ENCODE peak calls at places on chromosomes 16 and 17, in nine cellular contexts. K, B, X, I, J, R, N, O and U are unnamed samples.

GRCh38 chr17:35486920-35487727 is 38.6 kb upstream of the SLFN13 start:
- DNase-seq in K (peak), B (peak), I (peak), N (peak), X (peak), R (no peak), J (peak), O (no peak), U (no peak)

GRCh38 chr16:65600629-65601028 is 478.8 kb upstream of the CDH11 start:
- DNase-seq in O (no peak), J (no peak), X (peak), R (no peak), N (no peak), I (no peak), B (no peak), K (no peak), U (no peak)

GRCh38 chr17:64146418-64147109 is 16.6 kb upstream of the ERN1 start:
- DNase-seq in N (peak), K (peak), B (peak), X (peak), I (no peak), J (peak), O (peak), R (peak), U (peak)

GRCh38 chr17:49000943-49001342 is 3.8 kb downstream of the IGF2BP1 start:
- DNase-seq in B (no peak), I (no peak), O (no peak), K (no peak), N (peak), R (no peak), J (no peak), X (peak), U (no peak)

GRCh38 chr16:76787394-76787793 is 403.6 kb upstream of the MON1B start:
- DNase-seq in O (no peak), X (no peak), J (no peak), I (no peak), N (no peak), R (no peak), K (no peak), B (no peak), U (no peak)

GRCh38 chr17:10042589-10043244 is 137.6 kb upstream of the RCVRN start:
- DNase-seq in K (no peak), O (no peak), J (no peak), I (no peak), B (no peak), N (no peak), X (no peak), R (no peak), U (no peak)

GRCh38 chr17:19410875-19411291 is at the start of gene RNF112:
- DNase-seq in J (no peak), N (no peak), O (no peak), X (peak), K (no peak), I (no peak), R (no peak), B (no peak), U (no peak)

GRCh38 chr17:20206591-20206990 is 197.4 kb downstream of the SPECC1 start:
- DNase-seq in B (no peak), X (peak), N (no peak), R (peak), J (no peak), K (no peak), O (no peak), I (peak), U (no peak)

GRCh38 chr16:81956213-81956948 is 54.9 kb downstream of the SDR42E1 start:
- DNase-seq in R (peak), X (peak), B (no peak), K (no peak), O (no peak), J (no peak), I (no peak), N (peak), U (no peak)

GRCh38 chr16:30901201-30902069 is 5.0 kb downstream of the CTF1 start:
- DNase-seq in O (no peak), I (no peak), B (no peak), N (peak), J (no peak), R (no peak), K (no peak), X (no peak), U (no peak)

GRCh38 chr16:87195190-87195589 is 122.0 kb downstream of the C16orf95 start:
- DNase-seq in R (no peak), K (no peak), I (no peak), J (no peak), X (no peak), B (no peak), N (no peak), O (no peak), U (no peak)

GRCh38 chr17:82775033-82775823 is 23.4 kb downstream of the TBCD start:
- DNase-seq in B (peak), K (peak), R (no peak), N (peak), O (peak), I (no peak), J (peak), X (no peak), U (peak)

GRCh38 chr16:2260250-2260649 is 7.7 kb downstream of the RNPS1 start:
- DNase-seq in J (no peak), O (no peak), R (no peak), N (no peak), I (no peak), B (no peak), X (no peak), K (no peak), U (no peak)

GRCh38 chr16:711548-712320 is 3.2 kb upstream of the METRN start:
- DNase-seq in J (peak), K (peak), R (no peak), O (peak), X (peak), N (peak), B (peak), I (no peak), U (peak)

GRCh38 chr17:13540546-13540945 is 61.2 kb downstream of the HS3ST3A1 start:
- DNase-seq in K (no peak), N (no peak), R (no peak), X (no peak), O (no peak), I (no peak), B (no peak), J (no peak), U (no peak)

GRCh38 chr16:2498531-2499253 is 15.1 kb upstream of the ATP6V0C start:
- DNase-seq in R (no peak), J (no peak), K (no peak), B (no peak), O (no peak), I (no peak), N (no peak), X (no peak), U (no peak)

GRCh38 chr17:54948380-54948779 is 20.1 kb downstream of the COX11 start:
- DNase-seq in J (no peak), B (no peak), K (no peak), I (peak), N (peak), O (no peak), R (no peak), X (peak), U (no peak)

GRCh38 chr16:48687421-48688038 is 77.5 kb upstream of the N4BP1 start:
- DNase-seq in O (peak), N (peak), B (peak), R (peak), K (no peak), J (no peak), I (peak), X (peak), U (peak)

GRCh38 chr16:2810651-2811050 is 6.4 kb upstream of the PRSS21 start:
- DNase-seq in I (no peak), X (no peak), O (no peak), N (no peak), B (no peak), R (no peak), J (no peak), K (no peak), U (no peak)

GRCh38 chr17:67639555-67639954 is 78.2 kb upstream of the NOL11 start:
- DNase-seq in N (no peak), O (no peak), J (no peak), R (no peak), X (no peak), B (no peak), I (no peak), K (no peak), U (no peak)

GRCh38 chr16:11734025-11734652 is 8.5 kb downstream of the TXNDC11 start:
- DNase-seq in N (no peak), O (no peak), B (peak), I (no peak), R (no peak), X (no peak), J (no peak), K (no peak), U (no peak)

GRCh38 chr16:82971126-82971525 is 344.4 kb downstream of the CDH13 start:
- DNase-seq in I (no peak), K (no peak), N (no peak), J (no peak), X (no peak), B (no peak), O (no peak), R (no peak), U (no peak)

GRCh38 chr17:55157165-55157564 is 107.6 kb upstream of the HLF start:
- DNase-seq in R (no peak), N (no peak), X (peak), K (no peak), I (no peak), J (no peak), B (no peak), O (no peak), U (no peak)

GRCh38 chr17:72004011-72004427 is 116.8 kb upstream of the SOX9 start:
- DNase-seq in R (no peak), K (no peak), O (no peak), I (no peak), J (no peak), X (no peak), N (no peak), B (no peak), U (no peak)

GRCh38 chr17:61605692-61606091 is 14.7 kb upstream of the NACA2 start:
- DNase-seq in B (no peak), I (no peak), R (no peak), J (no peak), N (no peak), X (no peak), O (no peak), K (no peak), U (no peak)

GRCh38 chr16:12629271-12629670 is 174.4 kb downstream of the CPPED1 start:
- DNase-seq in J (no peak), N (no peak), R (no peak), B (no peak), X (no peak), O (no peak), K (no peak), I (no peak), U (no peak)

GRCh38 chr17:14301761-14302401 is 1.0 kb downstream of the HS3ST3B1 start:
- DNase-seq in R (no peak), K (peak), I (no peak), O (no peak), J (peak), X (peak), B (peak), N (peak), U (no peak)

GRCh38 chr17:60079401-60079861 is 710 bp upstream of the HEATR6 start:
- DNase-seq in X (peak), B (no peak), J (no peak), R (no peak), O (no peak), I (no peak), K (no peak), N (no peak), U (no peak)

GRCh38 chr16:81536648-81537047 is 92.0 kb downstream of the CMIP start:
- DNase-seq in R (no peak), N (no peak), K (no peak), J (no peak), X (no peak), I (no peak), B (no peak), O (no peak), U (no peak)

GRCh38 chr16:21267298-21267697 is 10.8 kb downstream of the CRYM start:
- DNase-seq in B (no peak), N (no peak), K (no peak), O (no peak), R (no peak), J (peak), I (no peak), X (no peak), U (no peak)

GRCh38 chr17:76935331-76935730 is 67.1 kb downstream of the MGAT5B start:
- DNase-seq in X (peak), O (no peak), I (no peak), R (no peak), N (no peak), K (no peak), B (no peak), J (no peak), U (no peak)

GRCh38 chr16:83068686-83069085 is 441.9 kb downstream of the CDH13 start:
- DNase-seq in B (no peak), K (no peak), X (no peak), R (peak), N (no peak), J (no peak), O (no peak), I (no peak), U (no peak)

GRCh38 chr16:30066882-30067583 is 1.5 kb downstream of the ALDOA start:
- DNase-seq in B (peak), X (no peak), R (no peak), O (no peak), I (no peak), J (no peak), K (no peak), N (peak), U (no peak)

GRCh38 chr16:86963600-86964575 is 353.3 kb downstream of the C16orf95 start:
- DNase-seq in B (no peak), J (no peak), I (no peak), R (no peak), O (no peak), N (peak), K (no peak), X (no peak), U (no peak)

GRCh38 chr17:33328129-33328528 is 35.0 kb upstream of the ASIC2 start:
- DNase-seq in R (no peak), J (no peak), B (no peak), N (peak), I (no peak), O (peak), K (no peak), X (no peak), U (peak)

GRCh38 chr17:81057079-81057730 is 22.3 kb downstream of the BAIAP2 start:
- DNase-seq in K (no peak), X (peak), N (peak), B (peak), J (no peak), I (no peak), R (no peak), O (no peak), U (no peak)

GRCh38 chr17:36668824-36669223 is 67.4 kb downstream of the MRM1 start:
- DNase-seq in X (no peak), J (no peak), I (no peak), N (no peak), K (no peak), R (no peak), B (no peak), O (no peak), U (no peak)

GRCh38 chr16:64409762-64410161 is 712.1 kb downstream of the CDH11 start:
- DNase-seq in K (no peak), X (no peak), I (no peak), J (no peak), R (no peak), N (no peak), O (no peak), B (no peak), U (no peak)

GRCh38 chr17:58321571-58322525 is 6.7 kb downstream of the TSPOAP1 start:
- DNase-seq in X (no peak), K (no peak), B (no peak), R (no peak), I (no peak), O (no peak), N (no peak), J (no peak), U (no peak)

GRCh38 chr17:57823469-57824401 is 26.1 kb downstream of the MRPS23 start:
- DNase-seq in I (no peak), K (no peak), R (no peak), O (no peak), J (peak), X (no peak), B (no peak), N (peak), U (peak)

GRCh38 chr16:47132310-47132709 is 11.4 kb downstream of the NETO2 start:
- DNase-seq in B (no peak), X (no peak), R (no peak), O (no peak), J (no peak), I (no peak), N (no peak), K (no peak), U (no peak)
- TF ChIP-seq CTCF in B (no peak), X (no peak), R (no peak), O (no peak), J (no peak), I (peak), N (no peak), K (no peak), U (no peak)

GRCh38 chr17:2107506-2107905 is 52.6 kb downstream of the HIC1 start:
- DNase-seq in N (no peak), X (no peak), O (no peak), J (no peak), B (no peak), I (no peak), K (no peak), R (no peak), U (no peak)

GRCh38 chr17:2108170-2108569 is 53.3 kb downstream of the HIC1 start:
- DNase-seq in X (no peak), N (no peak), R (no peak), I (no peak), K (no peak), B (no peak), J (no peak), O (no peak), U (no peak)

GRCh38 chr17:2106308-2106707 is 51.4 kb downstream of the HIC1 start:
- DNase-seq in R (no peak), O (no peak), B (no peak), X (no peak), I (no peak), K (no peak), N (no peak), J (no peak), U (no peak)

GRCh38 chr17:2107050-2107449 is 52.1 kb downstream of the HIC1 start:
- DNase-seq in I (no peak), N (no peak), J (no peak), B (no peak), K (no peak), O (no peak), R (no peak), X (no peak), U (no peak)

DNA sequence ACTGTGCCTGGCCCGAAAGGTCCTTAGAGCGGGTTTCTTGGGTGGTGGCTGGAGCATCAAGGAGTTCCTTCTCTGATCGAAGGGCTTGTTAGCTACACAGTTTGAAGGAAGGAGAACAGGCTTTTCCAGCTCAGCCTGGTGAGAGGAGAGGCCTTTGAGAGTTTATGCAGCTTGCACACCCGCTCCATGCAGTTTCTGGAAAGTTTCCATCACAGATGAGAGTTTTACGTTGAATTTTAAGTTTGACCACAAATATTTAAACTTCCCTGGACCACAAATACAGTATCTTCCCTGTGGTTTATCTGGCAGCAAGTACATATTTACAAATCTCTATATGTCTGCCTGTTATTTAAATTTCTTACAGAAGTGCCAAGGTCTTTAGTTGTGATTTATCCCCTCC is 56.8 kb downstream of the HIC1 start:
- DNase-seq in B (no peak), N (no peak), I (peak), J (no peak), K (no peak), X (peak), R (no peak), O (no peak), U (no peak)
- TF ChIP-seq CTCF in B (no peak), N (no peak), I (no peak), J (no peak), K (no peak), X (no peak), R (no peak), O (no peak), U (no peak)

GRCh38 chr16:50369133-50369804 is 481 bp upstream of the BRD7 start:
- DNase-seq in N (no peak), O (no peak), B (no peak), I (no peak), X (no peak), R (no peak), J (no peak), K (no peak), U (no peak)
- TF ChIP-seq CTCF in N (no peak), O (peak), B (no peak), I (no peak), X (peak), R (no peak), J (no peak), K (peak), U (no peak)

GRCh38 chr16:88558457-88559442 is 11.5 kb upstream of the ZC3H18 start:
- DNase-seq in O (peak), X (peak), N (peak), J (no peak), B (peak), I (peak), K (no peak), R (no peak), U (no peak)
- TF ChIP-seq CTCF in O (no peak), X (peak), N (peak), J (no peak), B (peak), I (peak), K (no peak), R (peak), U (peak)

GRCh38 chr16:78925071-78925714 is 675.3 kb downstream of the MAF start:
- DNase-seq in N (peak), X (no peak), K (peak), I (no peak), R (no peak), J (no peak), B (peak), O (peak), U (no peak)
- TF ChIP-seq CTCF in N (peak), X (peak), K (no peak), I (no peak), R (no peak), J (no peak), B (peak), O (peak), U (peak)

GRCh38 chr16:89355036-89355435 is 135.3 kb downstream of the ANKRD11 start:
- DNase-seq in X (no peak), J (no peak), K (no peak), I (no peak), N (no peak), B (no peak), R (no peak), O (no peak), U (no peak)
- TF ChIP-seq CTCF in X (no peak), J (no peak), K (no peak), I (no peak), N (no peak), B (no peak), R (no peak), O (no peak), U (no peak)

GRCh38 chr17:51828901-51829300 is 329.6 kb downstream of the CA10 start:
- DNase-seq in I (no peak), X (no peak), R (no peak), J (no peak), N (no peak), O (no peak), K (no peak), B (no peak), U (no peak)

GRCh38 chr17:51827140-51827539 is 331.4 kb downstream of the CA10 start:
- DNase-seq in O (no peak), B (no peak), I (no peak), K (no peak), R (no peak), X (no peak), J (no peak), N (no peak), U (no peak)

GRCh38 chr17:51833620-51834019 is 324.9 kb downstream of the CA10 start:
- DNase-seq in X (no peak), N (no peak), R (no peak), K (no peak), O (no peak), I (no peak), J (no peak), B (no peak), U (no peak)

GRCh38 chr17:51833045-51833444 is 325.5 kb downstream of the CA10 start:
- DNase-seq in R (no peak), O (no peak), J (no peak), I (no peak), X (no peak), B (no peak), N (no peak), K (no peak), U (no peak)

GRCh38 chr17:51830886-51831285 is 327.6 kb downstream of the CA10 start:
- DNase-seq in J (no peak), X (no peak), I (no peak), N (no peak), O (no peak), B (no peak), R (no peak), K (no peak), U (no peak)
- TF ChIP-seq CTCF in J (no peak), X (no peak), I (no peak), N (no peak), O (no peak), B (no peak), R (no peak), K (no peak), U (no peak)